ENCODE peak calls at places on chromosome 4, in nine cellular contexts. N is NCI-H2029; J is stimulated activated CD4-positive, alpha-beta T cell treated with anti-CD3 and anti-CD28 coated beads, Interleukin-2, amount 100 ng/mL, for 24 hours; M is T follicular helper cell; D is pulmonary artery endothelial cell; K is fibroblast of the conjunctiva; X is GM13976; L is OCI-M1; E is heart right ventricle. T is an unnamed sample.

GRCh38 chr4:173666-174314 is 49.5 kb downstream of the ZNF718 start:
- DNase-seq in N (no peak), J (no peak), M (no peak), D (no peak), K (no peak), X (no peak), L (no peak), E (no peak), T (no peak)

GRCh38 chr4:52954771-52955170 is 92.7 kb downstream of the RASL11B start:
- DNase-seq in N (no peak), J (no peak), M (no peak), D (no peak), K (no peak), X (no peak), L (no peak), E (no peak), T (no peak)

GRCh38 chr4:3375688-3376087 is 66.1 kb upstream of the HGFAC start:
- DNase-seq in N (peak; percentile 79), J (no peak), M (no peak), D (peak; percentile 41), K (peak; percentile 48), X (no peak), L (no peak), E (no peak), T (no peak)

GRCh38 chr4:174358823-174359222 is 75.1 kb downstream of the CEP44 start:
- DNase-seq in N (no peak), J (no peak), M (no peak), D (no peak), K (no peak), X (peak; percentile 52), L (peak; percentile 35), E (no peak), T (peak; percentile 64)

GRCh38 chr4:62814510-62815047 is 1594.7 kb downstream of the TECRL start:
- DNase-seq in N (no peak), J (no peak), M (no peak), D (no peak), K (no peak), X (no peak), L (peak; percentile 93), E (no peak), T (no peak)

GRCh38 chr4:125191252-125191651 is 123.5 kb upstream of the FAT4 start:
- DNase-seq in N (no peak), J (no peak), M (no peak), D (no peak), K (no peak), X (no peak), L (no peak), E (no peak), T (no peak)

GRCh38 chr4:41427306-41427882 is 110.6 kb upstream of the LIMCH1 start:
- DNase-seq in N (no peak), J (no peak), M (no peak), D (peak; percentile 81), K (no peak), X (no peak), L (no peak), E (no peak), T (no peak)

GRCh38 chr4:81405900-81406401 is 65.8 kb downstream of the RASGEF1B start:
- DNase-seq in N (peak; percentile 64), J (peak; percentile 38), M (peak; percentile 15), D (no peak), K (peak; percentile 69), X (peak; percentile 61), L (peak; percentile 86), E (no peak), T (peak; percentile 77)

GRCh38 chr4:187312299-187312698 is 588.6 kb upstream of the FAT1 start:
- DNase-seq in N (no peak), J (no peak), M (no peak), D (no peak), K (no peak), X (no peak), L (no peak), E (no peak), T (no peak)

GRCh38 chr4:112523764-112524505 is 8.0 kb upstream of the NEUROG2 start:
- DNase-seq in N (peak; percentile 54), J (peak; percentile 81), M (peak; percentile 55), D (no peak), K (no peak), X (peak; percentile 89), L (peak; percentile 69), E (peak; percentile 65), T (peak; percentile 64)

GRCh38 chr4:3750334-3750733 is 15.9 kb upstream of the ADRA2C start:
- DNase-seq in N (no peak), J (no peak), M (no peak), D (no peak), K (no peak), X (no peak), L (no peak), E (no peak), T (no peak)

GRCh38 chr4:1305261-1305711 is 15.6 kb downstream of the MAEA start:
- DNase-seq in N (peak; percentile 51), J (no peak), M (no peak), D (no peak), K (no peak), X (no peak), L (no peak), E (no peak), T (no peak)

GRCh38 chr4:39526810-39527295 is 386 bp downstream of the UGDH start:
- DNase-seq in N (no peak), J (peak; percentile 25), M (no peak), D (no peak), K (no peak), X (peak; percentile 56), L (peak; percentile 55), E (no peak), T (no peak)

T was measured in CD4-positive, CD25-positive, alpha-beta regulatory T cell.